ENCODE peak calls at places on chromosomes 13 and 19, in four cellular contexts. X, D, V and K are unnamed samples.

GRCh38 chr19:8042900-8043299 is 9.7 kb upstream of the CCL25 start:
- DNase-seq in X (no peak), D (no peak), V (no peak), K (no peak)

GRCh38 chr13:95115525-95115924 is 185.7 kb downstream of the ABCC4 start:
- DNase-seq in X (no peak), D (no peak), V (no peak), K (peak; percentile 41)

GRCh38 chr19:33878912-33879810 is 82.5 kb downstream of the KCTD15 start:
- DNase-seq in X (no peak), D (no peak), V (no peak), K (no peak)

GRCh38 chr19:5627395-5627904 is 4.6 kb downstream of the SAFB start:
- DNase-seq in X (no peak), D (no peak), V (no peak), K (no peak)

GRCh38 chr13:72839831-72840426 is 58.0 kb downstream of the PIBF1 start:
- DNase-seq in X (peak; percentile 11), D (no peak), V (peak; percentile 11), K (peak; percentile 67)

GRCh38 chr13:113883921-113884804 is 20.3 kb upstream of the GAS6 start:
- DNase-seq in X (no peak), D (no peak), V (no peak), K (no peak)

GRCh38 chr13:40146586-40147240 is 491.3 kb downstream of the COG6 start:
- DNase-seq in X (no peak), D (no peak), V (no peak), K (no peak)

GRCh38 chr13:110382229-110382628 is 75.1 kb downstream of the COL4A2 start:
- DNase-seq in X (no peak), D (no peak), V (no peak), K (peak; percentile 50)

GRCh38 chr13:97810152-97810551 is 143.3 kb upstream of the IPO5 start:
- DNase-seq in X (no peak), D (no peak), V (no peak), K (peak; percentile 21)

GRCh38 chr13:42394361-42395065 is 122.6 kb downstream of the AKAP11 start:
- DNase-seq in X (no peak), D (no peak), V (no peak), K (no peak)

GRCh38 chr19:29683009-29683408 is 17.7 kb downstream of the PLEKHF1 start:
- DNase-seq in X (no peak), D (no peak), V (peak; percentile 51), K (no peak)

GRCh38 chr19:17751103-17751911 is at the start of gene FCHO1:
- DNase-seq in X (peak; percentile 72), D (peak; percentile 77), V (no peak), K (no peak)

GRCh38 chr19:2507109-2507508 is 31.2 kb downstream of the GADD45B start:
- DNase-seq in X (no peak), D (no peak), V (no peak), K (peak; percentile 76)